ENCODE peak calls at places on chromosomes 5 and 9, in four cellular contexts. One of them, this sample, is unnamed.

GRCh38 chr5:60487466-60487865 is 212.5 kb downstream of the DEPDC1B start:
- DNase-seq in HepG2: peak; percentile 88
- DNase-seq in GM12878: no peak
- DNase-seq in K562: no peak
- DNase-seq in this sample: peak; percentile 9

GRCh38 chr5:115179959-115180709 is 10.4 kb upstream of the TRIM36 start:
- DNase-seq in HepG2: no peak
- DNase-seq in GM12878: no peak
- DNase-seq in K562: no peak
- DNase-seq in this sample: peak; percentile 94

GRCh38 chr9:107847977-107848376 is 358.4 kb upstream of the KLF4 start:
- DNase-seq in HepG2: no peak
- DNase-seq in GM12878: no peak
- DNase-seq in K562: no peak
- DNase-seq in this sample: no peak

GRCh38 chr9:133803028-133803585 is 65.0 kb upstream of the SARDH start:
- DNase-seq in HepG2: no peak
- DNase-seq in GM12878: no peak
- DNase-seq in K562: no peak
- DNase-seq in this sample: no peak

GRCh38 chr9:34991833-34992375 is 2.4 kb downstream of the DNAJB5 start:
- DNase-seq in HepG2: peak; percentile 34
- DNase-seq in GM12878: no peak
- DNase-seq in K562: peak; percentile 49
- DNase-seq in this sample: no peak

GRCh38 chr9:134136997-134137302 is 1.1 kb downstream of the WDR5 start:
- DNase-seq in HepG2: no peak
- DNase-seq in GM12878: no peak
- DNase-seq in K562: peak; percentile 28
- DNase-seq in this sample: no peak

GRCh38 chr5:71482132-71482531 is 26.7 kb downstream of the BDP1 start:
- DNase-seq in HepG2: peak; percentile 59
- DNase-seq in GM12878: no peak
- DNase-seq in K562: no peak
- DNase-seq in this sample: no peak

GRCh38 chr5:180007582-180007981 is 64.0 kb downstream of the RNF130 start:
- DNase-seq in HepG2: no peak
- DNase-seq in GM12878: no peak
- DNase-seq in K562: peak; percentile 87
- DNase-seq in this sample: peak; percentile 30

GRCh38 chr9:93967020-93967803 is 12.1 kb upstream of the BARX1 start:
- DNase-seq in HepG2: no peak
- DNase-seq in GM12878: no peak
- DNase-seq in K562: no peak
- DNase-seq in this sample: no peak

GRCh38 chr5:75395277-75395676 is 58.3 kb downstream of the HMGCR start:
- DNase-seq in HepG2: peak; percentile 57
- DNase-seq in GM12878: no peak
- DNase-seq in K562: peak; percentile 82
- DNase-seq in this sample: no peak

GRCh38 chr5:173815571-173815970 is 72.6 kb upstream of the CPEB4 start:
- DNase-seq in HepG2: no peak
- DNase-seq in GM12878: no peak
- DNase-seq in K562: no peak
- DNase-seq in this sample: no peak

GRCh38 chr5:69000216-69000615 is 93.6 kb upstream of the SLC30A5 start:
- DNase-seq in HepG2: no peak
- DNase-seq in GM12878: no peak
- DNase-seq in K562: no peak
- DNase-seq in this sample: no peak

GRCh38 chr5:1548702-1549523 is 25.2 kb upstream of the LPCAT1 start:
- DNase-seq in HepG2: no peak
- DNase-seq in GM12878: no peak
- DNase-seq in K562: no peak
- DNase-seq in this sample: no peak

GRCh38 chr5:162128117-162128516 is 60.5 kb downstream of the GABRG2 start:
- DNase-seq in HepG2: no peak
- DNase-seq in GM12878: no peak
- DNase-seq in K562: no peak
- DNase-seq in this sample: no peak

GRCh38 chr5:100828756-100829342 is 74.2 kb downstream of the ST8SIA4 start:
- DNase-seq in HepG2: no peak
- DNase-seq in GM12878: no peak
- DNase-seq in K562: no peak
- DNase-seq in this sample: peak; percentile 2

GRCh38 chr5:31113101-31113500 is 80.4 kb upstream of the CDH6 start:
- DNase-seq in HepG2: no peak
- DNase-seq in GM12878: no peak
- DNase-seq in K562: no peak
- DNase-seq in this sample: no peak

GRCh38 chr5:135216072-135216812 is 182.2 kb upstream of the PITX1 start:
- DNase-seq in HepG2: no peak
- DNase-seq in GM12878: no peak
- DNase-seq in K562: no peak
- DNase-seq in this sample: no peak

GRCh38 chr5:94890907-94891306 is 272.4 kb downstream of the SLF1 start:
- DNase-seq in HepG2: no peak
- DNase-seq in GM12878: no peak
- DNase-seq in K562: no peak
- DNase-seq in this sample: no peak

GRCh38 chr9:5389109-5389732 is 48.5 kb downstream of the PLGRKT start:
- DNase-seq in HepG2: no peak
- DNase-seq in GM12878: peak; percentile 45
- DNase-seq in K562: peak; percentile 7
- DNase-seq in this sample: no peak

GRCh38 chr5:134813407-134813806 is 32.4 kb upstream of the C5orf24 start:
- DNase-seq in HepG2: no peak
- DNase-seq in GM12878: peak; percentile 17
- DNase-seq in K562: no peak
- DNase-seq in this sample: no peak

GRCh38 chr5:58335518-58335917 is 124.4 kb downstream of the PLK2 start:
- DNase-seq in HepG2: no peak
- DNase-seq in GM12878: no peak
- DNase-seq in K562: no peak
- DNase-seq in this sample: no peak

GRCh38 chr5:136028782-136029742 is at the start of gene TGFBI:
- DNase-seq in HepG2: peak; percentile 61
- DNase-seq in GM12878: no peak
- DNase-seq in K562: peak; percentile 6
- DNase-seq in this sample: peak; percentile 54

GRCh38 chr9:22257026-22257425 is 189.6 kb upstream of the DMRTA1 start:
- DNase-seq in HepG2: no peak
- DNase-seq in GM12878: no peak
- DNase-seq in K562: no peak
- DNase-seq in this sample: no peak

GRCh38 chr9:110918316-110919054 is 119.8 kb downstream of the LPAR1 start:
- DNase-seq in HepG2: no peak
- DNase-seq in GM12878: no peak
- DNase-seq in K562: no peak
- DNase-seq in this sample: no peak

GRCh38 chr9:109977521-109977920 is 197.5 kb downstream of the PALM2AKAP2 start:
- DNase-seq in HepG2: no peak
- DNase-seq in GM12878: no peak
- DNase-seq in K562: no peak
- DNase-seq in this sample: no peak

GRCh38 chr5:160769264-160769663 is 82.7 kb downstream of the ATP10B start:
- DNase-seq in HepG2: no peak
- DNase-seq in GM12878: no peak
- DNase-seq in K562: no peak
- DNase-seq in this sample: no peak

GRCh38 chr5:111585946-111586345 is 73.6 kb upstream of the STARD4 start:
- DNase-seq in HepG2: no peak
- DNase-seq in GM12878: no peak
- DNase-seq in K562: no peak
- DNase-seq in this sample: no peak

DNA sequence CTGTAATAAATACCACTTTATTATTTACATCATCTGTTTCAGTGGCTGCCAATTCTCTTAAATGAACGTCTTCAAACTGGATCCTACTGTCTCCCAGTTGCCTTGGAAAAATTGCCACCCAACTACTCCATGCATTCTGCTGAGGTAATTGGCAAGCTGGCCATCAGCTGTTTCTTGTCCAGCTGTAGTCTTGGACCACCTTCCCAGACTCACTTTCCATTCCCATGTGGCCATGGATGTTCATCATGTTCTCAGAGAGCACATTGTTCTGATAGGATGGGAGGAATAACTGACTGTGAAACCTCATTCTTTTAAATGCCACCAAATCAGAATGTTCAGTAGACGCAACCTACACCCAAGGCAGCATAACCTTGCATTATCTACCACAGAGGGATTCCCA is 157.5 kb downstream of the DOCK8 start:
- DNase-seq in HepG2: no peak
- DNase-seq in GM12878: no peak
- DNase-seq in K562: no peak
- DNase-seq in this sample: no peak
- TF ChIP-seq FOXM1 in HepG2: no peak
- TF ChIP-seq FOXM1 in GM12878: no peak
- TF ChIP-seq FOXM1 in K562: no peak
- TF ChIP-seq FOXM1 in this sample: no peak

DNA sequence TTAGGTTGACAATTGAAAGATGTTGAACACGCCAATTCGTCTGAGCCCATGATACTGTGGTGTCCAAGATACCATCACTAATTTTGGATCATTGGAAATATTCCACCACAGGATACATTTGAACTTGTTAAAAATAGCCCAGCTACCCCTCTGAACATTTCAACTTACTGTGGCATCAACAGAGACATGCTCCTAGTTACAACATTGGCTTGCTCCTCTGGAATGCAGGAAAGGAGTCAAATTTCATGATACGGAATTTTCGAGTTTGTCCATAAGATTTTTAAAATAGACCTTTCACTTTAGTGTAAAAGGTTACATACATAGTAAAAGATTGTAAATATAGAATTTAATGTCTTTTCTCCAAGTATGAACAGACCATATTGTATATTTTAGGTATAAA is 12.8 kb downstream of the SEMA5A start:
- DNase-seq in HepG2: no peak
- DNase-seq in GM12878: no peak
- DNase-seq in K562: no peak
- DNase-seq in this sample: no peak
- H3K4me2 ChIP-seq in HepG2: no peak overlapping the region
- H3K4me2 ChIP-seq in GM12878: no peak overlapping the region
- H3K4me2 ChIP-seq in K562: no peak overlapping the region
- H3K4me2 ChIP-seq in this sample: no peak overlapping the region

DNA sequence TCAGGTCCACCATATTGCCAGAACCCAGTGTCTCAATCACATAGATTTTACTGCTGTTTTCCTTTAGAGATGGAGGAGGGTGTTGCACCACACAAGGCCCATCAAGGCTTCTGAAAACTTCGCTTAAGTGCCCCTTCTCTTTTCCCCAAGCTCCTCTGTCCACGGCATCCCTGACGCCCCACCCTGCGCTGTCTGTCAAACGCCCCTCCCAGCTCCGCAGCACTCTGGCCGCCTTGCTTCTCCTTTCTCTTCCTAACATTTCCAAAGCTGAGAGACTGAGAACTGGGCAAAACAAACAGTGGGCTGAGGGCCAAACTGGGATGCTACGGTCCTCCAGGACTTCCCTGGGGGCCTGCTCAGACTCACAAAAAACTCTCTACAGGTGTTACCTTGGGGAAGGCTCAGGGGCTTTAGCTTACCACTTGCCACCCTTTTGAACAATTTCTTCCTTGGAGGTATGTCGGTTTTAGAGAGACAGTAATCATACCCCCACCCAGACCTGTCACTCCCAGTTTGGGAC is 28.3 kb upstream of the ERGIC1 start:
- DNase-seq in HepG2: no peak
- DNase-seq in GM12878: no peak
- DNase-seq in K562: peak; percentile 43
- DNase-seq in this sample: no peak
- TF ChIP-seq FOXM1 in HepG2: no peak
- TF ChIP-seq FOXM1 in GM12878: no peak
- TF ChIP-seq FOXM1 in K562: no peak
- TF ChIP-seq FOXM1 in this sample: no peak

GRCh38 chr5:109100971-109101370 is 308.8 kb downstream of the PJA2 start:
- DNase-seq in HepG2: no peak
- DNase-seq in GM12878: no peak
- DNase-seq in K562: no peak
- DNase-seq in this sample: no peak

GRCh38 chr5:109102291-109102690 is 307.5 kb downstream of the PJA2 start:
- DNase-seq in HepG2: no peak
- DNase-seq in GM12878: no peak
- DNase-seq in K562: no peak
- DNase-seq in this sample: no peak

DNA sequence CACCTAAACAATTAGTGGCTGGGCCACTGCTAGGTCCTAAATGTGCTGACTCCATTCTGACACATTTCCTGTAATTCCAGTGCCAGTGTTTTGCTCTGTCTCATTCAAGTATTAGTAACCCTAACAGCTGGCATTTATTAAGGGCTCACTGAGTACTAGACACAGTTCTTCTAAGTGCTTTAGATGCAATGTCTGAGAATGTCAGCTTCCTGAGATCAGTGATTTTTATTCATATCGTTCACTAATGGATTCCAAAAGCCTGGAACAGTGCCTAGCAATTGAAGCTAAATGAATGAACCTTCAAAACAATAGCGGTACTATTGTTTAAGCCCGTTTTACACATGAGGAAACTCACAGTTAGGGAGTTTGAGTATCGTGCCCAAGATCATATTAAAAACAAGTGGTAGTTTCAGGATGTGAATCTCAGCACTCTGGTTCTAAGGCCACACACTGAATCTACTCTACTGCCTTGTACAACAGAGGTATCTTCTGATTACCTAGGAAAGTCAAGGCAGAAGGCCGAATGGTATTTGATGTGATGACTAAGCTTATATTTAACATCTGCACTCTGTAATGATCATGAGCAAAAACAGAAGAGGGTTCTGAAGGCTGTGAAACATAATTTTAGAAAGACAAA is 304.0 kb downstream of the PJA2 start:
- DNase-seq in HepG2: no peak
- DNase-seq in GM12878: no peak
- DNase-seq in K562: no peak
- DNase-seq in this sample: peak; percentile 49
- H3K4me2 ChIP-seq in HepG2: no peak overlapping the region
- H3K4me2 ChIP-seq in GM12878: no peak overlapping the region
- H3K4me2 ChIP-seq in K562: no peak overlapping the region
- H3K4me2 ChIP-seq in this sample: peak overlapping the region; percentile 42

GRCh38 chr9:113444736-113445135 is 18.8 kb upstream of the RGS3 start:
- DNase-seq in HepG2: no peak
- DNase-seq in GM12878: no peak
- DNase-seq in K562: no peak
- DNase-seq in this sample: no peak
- TF ChIP-seq FOXM1 in HepG2: no peak
- TF ChIP-seq FOXM1 in GM12878: no peak
- TF ChIP-seq FOXM1 in K562: no peak
- TF ChIP-seq FOXM1 in this sample: no peak

GRCh38 chr5:120516799-120517198 is 52.7 kb downstream of the PRR16 start:
- DNase-seq in HepG2: no peak
- DNase-seq in GM12878: no peak
- DNase-seq in K562: no peak
- DNase-seq in this sample: no peak
- H3K4me2 ChIP-seq in HepG2: no peak overlapping the region
- H3K4me2 ChIP-seq in GM12878: no peak overlapping the region
- H3K4me2 ChIP-seq in K562: no peak overlapping the region
- H3K4me2 ChIP-seq in this sample: peak overlapping the region; percentile 17